ENCODE peak calls at places on chromosome 15, in four cellular contexts. F is GM12878, N is HepG2, T is H1. U is an unnamed sample.

GRCh38 chr15:77402740-77403379 is 17.0 kb downstream of the PEAK1 start:
- DNase-seq in F (no peak), N (no peak), T (no peak), U (no peak)

GRCh38 chr15:88564741-88565140 is 18.3 kb upstream of the DET1 start:
- DNase-seq in F (no peak), N (no peak), T (no peak), U (no peak)

GRCh38 chr15:61834076-61834697 is 226.1 kb downstream of the VPS13C start:
- DNase-seq in F (no peak), N (peak), T (peak), U (peak)

GRCh38 chr15:101528917-101529299 is 39.4 kb upstream of the PCSK6 start:
- DNase-seq in F (no peak), N (no peak), T (peak), U (no peak)

GRCh38 chr15:29685156-29686078 is 136.9 kb downstream of the TJP1 start:
- DNase-seq in F (no peak), N (no peak), T (peak), U (no peak)

GRCh38 chr15:50321680-50322079 is 33.3 kb downstream of the GABPB1 start:
- DNase-seq in F (no peak), N (no peak), T (no peak), U (no peak)

GRCh38 chr15:62069551-62069950 is 2.8 kb downstream of the C2CD4A start:
- DNase-seq in F (no peak), N (no peak), T (no peak), U (no peak)

GRCh38 chr15:31360843-31361763 is 34.5 kb downstream of the KLF13 start:
- DNase-seq in F (no peak), N (no peak), T (no peak), U (no peak)

GRCh38 chr15:75840659-75841058 is 2.6 kb upstream of the UBE2Q2 start:
- DNase-seq in F (no peak), N (no peak), T (no peak), U (peak)

GRCh38 chr15:78125267-78125666 is 6.0 kb downstream of the CIB2 start:
- DNase-seq in F (no peak), N (no peak), T (no peak), U (no peak)

GRCh38 chr15:72847806-72848205 is 64.2 kb upstream of the ADPGK start:
- DNase-seq in F (no peak), N (no peak), T (no peak), U (no peak)

GRCh38 chr15:50128266-50128665 is 9.2 kb upstream of the ATP8B4 start:
- DNase-seq in F (no peak), N (no peak), T (no peak), U (peak)

GRCh38 chr15:83319771-83320170 is 35.3 kb upstream of the BNC1 start:
- DNase-seq in F (no peak), N (no peak), T (no peak), U (no peak)

GRCh38 chr15:66835558-66835878 is 133.5 kb downstream of the SMAD6 start:
- DNase-seq in F (peak), N (no peak), T (no peak), U (no peak)

GRCh38 chr15:80175436-80175835 is 22.6 kb downstream of the FAH start:
- DNase-seq in F (no peak), N (no peak), T (no peak), U (no peak)

GRCh38 chr15:65326109-65326508 is 21.6 kb downstream of the RNU5B-1 start:
- DNase-seq in F (no peak), N (no peak), T (no peak), U (peak)

GRCh38 chr15:65328506-65329297 is 24.2 kb downstream of the RNU5B-1 start:
- DNase-seq in F (no peak), N (no peak), T (no peak), U (no peak)

GRCh38 chr15:65329298-65329990 is 25.0 kb downstream of the RNU5B-1 start:
- DNase-seq in F (no peak), N (no peak), T (no peak), U (no peak)

GRCh38 chr15:65327651-65328393 is 23.3 kb downstream of the RNU5B-1 start:
- DNase-seq in F (no peak), N (no peak), T (no peak), U (no peak)

DNA sequence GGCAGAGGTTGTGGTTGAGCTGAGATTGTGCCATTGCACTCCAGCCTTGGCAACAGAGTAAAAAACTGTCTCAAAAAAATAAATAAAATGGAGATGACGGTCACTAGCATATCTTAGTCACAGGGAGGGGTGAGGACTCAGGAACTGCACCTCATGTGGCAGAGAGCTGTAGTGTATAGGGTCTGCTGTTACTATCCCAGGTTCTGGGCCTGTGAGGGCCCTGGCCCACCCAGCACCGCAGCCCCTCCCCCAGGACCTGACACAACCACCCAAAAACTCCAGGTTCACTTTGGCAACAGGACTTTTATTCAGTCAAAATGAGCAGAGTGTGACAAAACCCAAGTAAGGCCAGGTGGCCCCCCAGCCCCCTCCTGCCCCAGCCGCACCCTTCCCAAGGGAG is 22.4 kb downstream of the RNU5B-1 start:
- DNase-seq in F (no peak), N (no peak), T (no peak), U (no peak)
- TF ChIP-seq JUND in F (no peak), N (no peak), T (no peak), U (no peak)

DNA sequence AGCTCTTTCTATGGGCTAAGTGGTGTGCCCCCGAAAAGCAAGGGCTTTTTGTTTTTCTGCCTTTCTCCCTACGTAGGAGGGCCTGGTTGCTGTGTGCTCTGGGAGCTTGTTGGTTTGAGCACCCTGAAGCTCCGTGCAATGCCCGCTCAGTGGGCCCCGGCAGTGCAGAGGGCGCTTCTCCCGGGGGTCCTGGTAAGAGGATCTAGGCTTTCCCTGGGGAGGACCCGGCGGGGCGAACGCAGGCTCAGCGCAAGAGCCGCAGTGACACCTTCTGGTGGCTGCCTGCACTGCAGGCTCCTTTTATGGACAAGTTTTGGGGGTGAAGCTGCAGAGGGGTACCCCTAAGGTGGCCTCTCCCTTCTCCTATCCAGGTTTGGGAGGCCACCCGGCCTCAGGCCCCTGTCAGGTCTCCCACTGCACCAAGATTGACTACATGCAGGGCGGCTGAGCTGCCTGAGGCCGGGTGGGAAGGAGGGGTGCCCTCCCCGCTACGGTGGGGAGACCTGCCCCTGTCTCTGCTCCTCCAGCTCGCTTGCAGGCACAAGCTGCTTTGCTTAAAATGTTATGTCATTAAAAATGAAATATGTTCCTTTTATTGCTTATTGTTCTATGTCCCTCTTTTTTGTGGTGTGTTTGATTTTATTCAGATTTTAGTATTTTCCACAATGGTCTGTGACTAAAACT is 387.9 kb downstream of the GABRG3 start:
- DNase-seq in F (no peak), N (peak), T (peak), U (no peak)
- TF ChIP-seq JUND in F (no peak), N (no peak), T (no peak), U (no peak)

GRCh38 chr15:99106417-99107220 is 1.7 kb downstream of the SYNM start:
- DNase-seq in F (no peak), N (no peak), T (no peak), U (no peak)

GRCh38 chr15:99104788-99105515 is at the start of gene SYNM:
- DNase-seq in F (no peak), N (peak), T (peak), U (peak)

GRCh38 chr15:99102332-99103235 is 2.3 kb upstream of the SYNM start:
- DNase-seq in F (no peak), N (no peak), T (no peak), U (no peak)

GRCh38 chr15:99103279-99103678 is 1.6 kb upstream of the SYNM start:
- DNase-seq in F (no peak), N (no peak), T (no peak), U (no peak)

DNA sequence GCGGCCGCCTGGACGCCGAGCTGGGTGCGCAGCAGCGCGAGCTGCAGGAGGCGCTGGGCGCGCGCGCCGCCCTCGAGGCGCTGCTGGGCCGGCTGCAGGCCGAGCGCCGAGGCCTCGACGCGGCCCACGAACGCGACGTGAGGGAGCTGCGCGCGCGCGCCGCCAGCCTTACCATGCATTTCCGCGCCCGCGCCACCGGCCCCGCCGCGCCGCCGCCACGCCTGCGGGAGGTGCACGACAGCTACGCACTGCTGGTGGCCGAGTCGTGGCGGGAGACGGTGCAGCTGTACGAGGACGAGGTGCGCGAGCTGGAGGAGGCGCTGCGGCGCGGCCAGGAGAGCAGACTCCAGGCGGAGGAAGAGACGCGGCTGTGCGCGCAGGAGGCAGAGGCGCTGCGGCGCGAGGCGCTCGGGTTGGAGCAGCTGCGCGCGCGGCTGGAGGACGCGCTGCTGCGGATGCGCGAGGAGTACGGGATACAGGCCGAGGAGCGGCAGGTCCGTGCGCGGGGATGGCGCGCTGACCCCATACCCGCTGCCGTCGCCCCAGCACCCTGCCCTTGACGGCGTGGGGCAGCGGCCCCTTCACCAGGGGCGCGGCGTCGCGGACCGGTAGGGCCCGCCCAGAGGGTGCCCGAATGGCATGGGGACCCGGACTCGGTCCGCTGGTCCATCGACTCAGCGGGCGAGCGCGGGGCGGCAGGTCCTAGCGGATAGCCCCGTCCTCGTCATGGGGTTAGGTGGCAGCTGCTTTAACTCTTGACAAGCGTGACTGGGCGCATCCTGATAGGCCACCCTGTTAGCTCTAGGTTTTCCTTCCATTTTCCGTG is 849 bp downstream of the SYNM start:
- DNase-seq in F (no peak), N (no peak), T (peak), U (no peak)
- TF ChIP-seq JUND in F (no peak), N (no peak), T (no peak), U (no peak)

GRCh38 chr15:59002418-59002859 is 15.0 kb downstream of the RNF111 start:
- DNase-seq in F (no peak), N (no peak), T (no peak), U (no peak)
- TF ChIP-seq JUND in F (no peak), N (no peak), T (no peak), U (no peak)

DNA sequence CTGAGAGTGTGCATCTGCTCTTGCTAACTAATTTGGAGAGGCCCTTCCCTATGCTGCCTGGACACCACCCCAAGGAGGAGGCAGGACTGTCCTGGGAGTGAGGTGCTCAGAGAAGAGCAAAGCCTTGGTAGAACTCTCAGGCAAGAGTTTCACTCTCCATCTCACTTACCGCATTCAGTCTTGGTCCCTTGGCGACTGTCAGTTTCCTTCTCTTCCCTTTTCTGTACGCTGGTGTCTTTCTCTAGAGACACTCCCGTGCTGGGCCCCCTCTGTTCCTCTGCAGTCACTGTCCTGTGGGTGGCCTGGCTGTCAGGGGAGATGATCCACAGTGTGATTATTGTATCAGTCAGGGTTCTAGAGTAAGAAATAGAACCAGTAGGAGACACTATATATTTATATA is 44.0 kb downstream of the IDH2 start:
- DNase-seq in F (peak), N (no peak), T (no peak), U (no peak)
- TF ChIP-seq JUND in F (no peak), N (no peak), T (no peak), U (no peak)

GRCh38 chr15:36591534-36592411 is 12.3 kb downstream of the CDIN1 start:
- DNase-seq in F (no peak), N (no peak), T (no peak), U (no peak)
- TF ChIP-seq JUND in F (no peak), N (no peak), T (no peak), U (no peak)

GRCh38 chr15:54854667-54855066 is 342.1 kb downstream of the RSL24D1 start:
- DNase-seq in F (no peak), N (no peak), T (no peak), U (no peak)

GRCh38 chr15:54850101-54850500 is 346.6 kb downstream of the RSL24D1 start:
- DNase-seq in F (no peak), N (no peak), T (no peak), U (no peak)
- TF ChIP-seq JUND in F (no peak), N (no peak), T (no peak), U (no peak)